ENCODE peak calls at places on chromosomes 16 and 17, in seven cellular contexts. E is hypothalamus, K is DMS153, W is AG10803, B is NCI-H774, F is left kidney, J is kidney tubule cell. Q is an unnamed sample.

GRCh38 chr16:8187782-8188372 is 402.4 kb downstream of the TMEM114 start:
- DNase-seq in E (no peak), K (no peak), W (no peak), B (no peak), F (no peak), J (no peak), Q (no peak)

GRCh38 chr17:55770220-55770870 is 19.5 kb downstream of the PCTP start:
- DNase-seq in E (no peak), K (peak), W (peak), B (peak), F (peak), J (peak), Q (peak)

GRCh38 chr16:86833136-86833535 is 254.8 kb downstream of the FOXL1 start:
- DNase-seq in E (no peak), K (no peak), W (no peak), B (no peak), F (peak), J (peak), Q (no peak)

GRCh38 chr16:12057276-12057675 is 80.7 kb downstream of the SNX29 start:
- DNase-seq in E (no peak), K (no peak), W (peak), B (no peak), F (no peak), J (no peak), Q (no peak)

GRCh38 chr16:69798466-69798865 is 36.3 kb downstream of the WWP2 start:
- DNase-seq in E (peak), K (no peak), W (peak), B (no peak), F (no peak), J (no peak), Q (no peak)

GRCh38 chr17:36590082-36590481 is 1.6 kb upstream of the DHRS11 start:
- DNase-seq in E (no peak), K (no peak), W (no peak), B (no peak), F (no peak), J (no peak), Q (no peak)

GRCh38 chr17:83125515-83126274 is 46.3 kb downstream of the METRNL start:
- DNase-seq in E (no peak), K (peak), W (peak), B (no peak), F (peak), J (no peak), Q (no peak)

GRCh38 chr17:18089613-18090012 is 1.9 kb downstream of the DRG2 start:
- DNase-seq in E (no peak), K (no peak), W (no peak), B (no peak), F (no peak), J (no peak), Q (no peak)

GRCh38 chr17:72334205-72334604 is 213.4 kb downstream of the SOX9 start:
- DNase-seq in E (no peak), K (no peak), W (peak), B (no peak), F (no peak), J (peak), Q (no peak)

GRCh38 chr17:67253379-67253778 is 8.4 kb upstream of the HELZ start:
- DNase-seq in E (no peak), K (no peak), W (no peak), B (no peak), F (no peak), J (no peak), Q (no peak)